ENCODE peak calls at places on chromosome 21, in six cellular contexts. U is GM12878, F is endothelial cell of umbilical vein, C is HepG2, B is K562, G is A549. O is an unnamed sample.

GRCh38 chr21:46146856-46147255 is 8.5 kb downstream of the FTCD start:
- DNase-seq in U (no peak), C (no peak), B (no peak), F (no peak), G (no peak), O (no peak)

GRCh38 chr21:43757601-43758000 is 18.5 kb downstream of the CSTB start:
- DNase-seq in F (no peak), G (no peak), B (no peak), U (no peak), C (no peak), O (no peak)

GRCh38 chr21:20721151-20721550 is 277.1 kb upstream of the NCAM2 start:
- DNase-seq in C (no peak), F (no peak), U (no peak), B (peak), G (no peak), O (no peak)

GRCh38 chr21:23899561-23899960 is 1707.7 kb downstream of the MRPL39 start:
- DNase-seq in F (no peak), B (no peak), C (no peak), G (no peak), U (no peak), O (no peak)

GRCh38 chr21:46065215-46065992 is 32.5 kb upstream of the COL6A2 start:
- DNase-seq in C (no peak), G (no peak), F (no peak), U (no peak), B (no peak), O (no peak)

GRCh38 chr21:45741691-45742090 is 98.2 kb downstream of the PCBP3 start:
- DNase-seq in F (no peak), U (no peak), B (no peak), G (no peak), C (no peak), O (no peak)

GRCh38 chr21:30813174-30813573 is at the start of gene KRTAP8-1:
- DNase-seq in F (no peak), B (no peak), G (no peak), C (no peak), U (no peak), O (no peak)

GRCh38 chr21:39788383-39788782 is 43.4 kb downstream of the IGSF5 start:
- DNase-seq in U (no peak), G (peak), B (peak), C (peak), F (peak), O (peak)

GRCh38 chr21:20802201-20802600 is 196.0 kb upstream of the NCAM2 start:
- DNase-seq in C (no peak), B (no peak), F (no peak), U (no peak), G (no peak), O (no peak)

GRCh38 chr21:26098758-26099157 is 71.8 kb downstream of the APP start:
- DNase-seq in U (no peak), G (no peak), C (no peak), B (no peak), F (no peak), O (no peak)

GRCh38 chr21:35354078-35354477 is 305.0 kb upstream of the RUNX1 start:
- DNase-seq in B (no peak), C (no peak), G (no peak), F (no peak), U (no peak), O (no peak)
- TF ChIP-seq MAX in B (no peak), C (no peak), G (no peak), F (no peak), U (no peak), O (no peak)

GRCh38 chr21:38244885-38245869 is 11.6 kb upstream of the KCNJ15 start:
- DNase-seq in B (no peak), F (peak), G (peak), C (no peak), U (peak), O (peak)

GRCh38 chr21:38242036-38242435 is 14.8 kb upstream of the KCNJ15 start:
- DNase-seq in F (no peak), C (no peak), B (no peak), U (no peak), G (no peak), O (no peak)

GRCh38 chr21:38243732-38244406 is 12.9 kb upstream of the KCNJ15 start:
- DNase-seq in U (peak), C (no peak), F (no peak), B (no peak), G (no peak), O (no peak)

GRCh38 chr21:38241029-38241740 is 15.6 kb upstream of the KCNJ15 start:
- DNase-seq in C (no peak), G (no peak), U (no peak), B (no peak), F (peak), O (no peak)

DNA sequence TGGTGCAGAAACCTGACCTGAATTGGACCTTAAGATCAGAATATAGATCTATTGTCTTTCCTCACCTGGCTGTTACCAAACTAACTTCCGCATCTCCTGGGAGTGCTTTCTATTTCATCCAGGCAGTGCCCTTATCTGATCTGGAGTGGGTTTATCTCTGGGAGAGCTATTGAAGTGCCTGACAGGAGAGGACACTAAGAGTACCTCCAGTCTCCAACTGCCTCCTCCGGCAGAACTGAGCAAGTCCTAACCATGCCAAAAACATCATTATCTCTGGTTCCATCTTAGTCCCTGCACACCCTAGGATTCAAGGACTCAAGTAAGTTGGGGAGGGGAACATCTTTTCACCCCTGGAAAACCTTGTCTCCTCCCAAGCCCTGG is 12.4 kb upstream of the KCNJ15 start:
- DNase-seq in U (no peak), C (no peak), B (no peak), F (no peak), G (no peak), O (no peak)
- TF ChIP-seq MYC in U (no peak), C (no peak), B (no peak), F (no peak), G (no peak), O (no peak)

GRCh38 chr21:36454079-36454478 is 25.8 kb downstream of the CLDN14 start:
- DNase-seq in C (no peak), G (no peak), U (no peak), F (peak), B (no peak), O (no peak)

GRCh38 chr21:36452281-36452680 is 27.6 kb downstream of the CLDN14 start:
- DNase-seq in G (no peak), C (no peak), F (peak), U (no peak), B (no peak), O (no peak)

GRCh38 chr21:36454706-36455105 is 25.2 kb downstream of the CLDN14 start:
- DNase-seq in U (no peak), B (no peak), C (no peak), F (no peak), G (no peak), O (no peak)

GRCh38 chr21:36446296-36446695 is 33.6 kb downstream of the CLDN14 start:
- DNase-seq in B (no peak), F (no peak), U (no peak), G (no peak), C (no peak), O (no peak)

DNA sequence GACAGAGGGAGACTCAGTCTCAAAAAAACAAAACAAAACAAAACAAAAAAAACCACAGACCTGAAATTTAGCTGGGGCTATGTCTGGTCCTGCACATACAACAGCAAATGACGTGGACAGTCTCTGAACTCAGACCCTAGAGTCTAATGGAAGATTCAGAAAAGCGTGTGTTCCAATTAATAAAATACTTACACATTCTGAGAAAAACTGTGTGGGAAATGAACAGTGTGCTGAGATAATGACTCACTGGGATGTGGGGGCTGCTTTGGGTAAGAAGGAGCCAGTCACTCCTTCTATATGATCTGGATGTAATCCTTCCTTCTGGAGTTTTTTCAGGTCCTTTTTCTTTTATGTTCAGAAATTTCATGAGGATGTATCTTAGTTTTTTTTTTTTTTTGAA is 29.4 kb downstream of the CLDN14 start:
- DNase-seq in G (no peak), U (no peak), B (no peak), F (peak), C (no peak), O (no peak)
- H3K4me3 ChIP-seq in G (no peak), U (no peak), B (no peak), F (no peak), C (no peak), O (no peak)

GRCh38 chr21:15051652-15052554 is 12.9 kb downstream of the NRIP1 start:
- DNase-seq in U (no peak), C (no peak), F (no peak), G (peak), B (peak), O (no peak)
- TF ChIP-seq MAX in U (no peak), C (no peak), F (no peak), G (no peak), B (no peak), O (no peak)